ENCODE peak calls at places on chromosomes 5 and 9, in nine cellular contexts. One of them, this sample, is unnamed.

GRCh38 chr9:134205636-134206316 is 41.4 kb upstream of the RNU6ATAC start:
- DNase-seq in CD8-positive, alpha-beta memory T cell: no peak
- DNase-seq in heart left ventricle: peak; percentile 60
- DNase-seq in neural progenitor cell: no peak
- DNase-seq in IMR-90: peak; percentile 28
- DNase-seq in PC-9: no peak
- DNase-seq in lower lobe of right lung: peak; percentile 16
- DNase-seq in A549: no peak
- DNase-seq in right atrium auricular region: peak; percentile 94
- DNase-seq in this sample: no peak

GRCh38 chr9:73911814-73912213 is 585.3 kb upstream of the RORB start:
- DNase-seq in lower lobe of right lung: no peak
- DNase-seq in PC-9: no peak
- DNase-seq in IMR-90: no peak
- DNase-seq in CD8-positive, alpha-beta memory T cell: no peak
- DNase-seq in heart left ventricle: no peak
- DNase-seq in A549: no peak
- DNase-seq in neural progenitor cell: no peak
- DNase-seq in right atrium auricular region: no peak
- DNase-seq in this sample: no peak

GRCh38 chr9:121743441-121744001 is 92.1 kb downstream of the DAB2IP start:
- DNase-seq in heart left ventricle: peak; percentile 91
- DNase-seq in lower lobe of right lung: peak; percentile 87
- DNase-seq in neural progenitor cell: peak; percentile 94
- DNase-seq in IMR-90: peak; percentile 89
- DNase-seq in A549: peak; percentile 85
- DNase-seq in right atrium auricular region: peak; percentile 89
- DNase-seq in CD8-positive, alpha-beta memory T cell: no peak
- DNase-seq in PC-9: peak; percentile 79
- DNase-seq in this sample: no peak

GRCh38 chr9:133204993-133205336 is 4.1 kb downstream of the OBP2B start:
- DNase-seq in lower lobe of right lung: no peak
- DNase-seq in neural progenitor cell: no peak
- DNase-seq in A549: no peak
- DNase-seq in PC-9: no peak
- DNase-seq in CD8-positive, alpha-beta memory T cell: no peak
- DNase-seq in heart left ventricle: peak; percentile 42
- DNase-seq in right atrium auricular region: no peak
- DNase-seq in IMR-90: no peak
- DNase-seq in this sample: no peak

GRCh38 chr5:115098041-115098702 is 71.5 kb downstream of the TRIM36 start:
- DNase-seq in A549: peak; percentile 52
- DNase-seq in IMR-90: peak; percentile 60
- DNase-seq in CD8-positive, alpha-beta memory T cell: no peak
- DNase-seq in PC-9: peak; percentile 38
- DNase-seq in neural progenitor cell: peak; percentile 61
- DNase-seq in lower lobe of right lung: no peak
- DNase-seq in heart left ventricle: no peak
- DNase-seq in right atrium auricular region: no peak
- DNase-seq in this sample: no peak

GRCh38 chr5:1874348-1874747 is 8.4 kb downstream of the IRX4 start:
- DNase-seq in CD8-positive, alpha-beta memory T cell: no peak
- DNase-seq in neural progenitor cell: no peak
- DNase-seq in IMR-90: no peak
- DNase-seq in A549: no peak
- DNase-seq in PC-9: no peak
- DNase-seq in heart left ventricle: no peak
- DNase-seq in right atrium auricular region: no peak
- DNase-seq in lower lobe of right lung: no peak
- DNase-seq in this sample: no peak

GRCh38 chr9:111621895-111622480 is 9.1 kb upstream of the DNAJC25 start:
- DNase-seq in lower lobe of right lung: no peak
- DNase-seq in CD8-positive, alpha-beta memory T cell: no peak
- DNase-seq in right atrium auricular region: no peak
- DNase-seq in A549: peak; percentile 61
- DNase-seq in heart left ventricle: no peak
- DNase-seq in IMR-90: peak; percentile 64
- DNase-seq in neural progenitor cell: peak; percentile 19
- DNase-seq in PC-9: no peak
- DNase-seq in this sample: no peak

GRCh38 chr5:1511651-1512540 is 11.9 kb downstream of the LPCAT1 start:
- DNase-seq in IMR-90: peak; percentile 55
- DNase-seq in A549: peak; percentile 56
- DNase-seq in neural progenitor cell: peak; percentile 44
- DNase-seq in lower lobe of right lung: no peak
- DNase-seq in PC-9: peak; percentile 75
- DNase-seq in right atrium auricular region: peak; percentile 55
- DNase-seq in heart left ventricle: peak; percentile 55
- DNase-seq in CD8-positive, alpha-beta memory T cell: no peak
- DNase-seq in this sample: no peak

GRCh38 chr5:14164764-14165163 is 21.6 kb downstream of the TRIO start:
- DNase-seq in lower lobe of right lung: no peak
- DNase-seq in A549: no peak
- DNase-seq in right atrium auricular region: no peak
- DNase-seq in neural progenitor cell: no peak
- DNase-seq in IMR-90: no peak
- DNase-seq in CD8-positive, alpha-beta memory T cell: no peak
- DNase-seq in PC-9: no peak
- DNase-seq in heart left ventricle: no peak
- DNase-seq in this sample: no peak

GRCh38 chr9:36401179-36401740 is 1.2 kb upstream of the RNF38 start:
- DNase-seq in right atrium auricular region: no peak
- DNase-seq in PC-9: peak; percentile 49
- DNase-seq in heart left ventricle: no peak
- DNase-seq in CD8-positive, alpha-beta memory T cell: no peak
- DNase-seq in A549: no peak
- DNase-seq in IMR-90: peak; percentile 61
- DNase-seq in neural progenitor cell: no peak
- DNase-seq in lower lobe of right lung: no peak
- DNase-seq in this sample: no peak

GRCh38 chr5:177443144-177443983 is 3.2 kb upstream of the PRR7 start:
- DNase-seq in CD8-positive, alpha-beta memory T cell: no peak
- DNase-seq in A549: no peak
- DNase-seq in lower lobe of right lung: no peak
- DNase-seq in PC-9: peak; percentile 13
- DNase-seq in right atrium auricular region: no peak
- DNase-seq in neural progenitor cell: no peak
- DNase-seq in heart left ventricle: no peak
- DNase-seq in IMR-90: no peak
- DNase-seq in this sample: no peak

GRCh38 chr9:109912726-109913460 is 132.9 kb downstream of the PALM2AKAP2 start:
- DNase-seq in lower lobe of right lung: no peak
- DNase-seq in IMR-90: peak; percentile 32
- DNase-seq in heart left ventricle: no peak
- DNase-seq in CD8-positive, alpha-beta memory T cell: no peak
- DNase-seq in PC-9: no peak
- DNase-seq in neural progenitor cell: no peak
- DNase-seq in A549: no peak
- DNase-seq in right atrium auricular region: no peak
- DNase-seq in this sample: no peak

DNA sequence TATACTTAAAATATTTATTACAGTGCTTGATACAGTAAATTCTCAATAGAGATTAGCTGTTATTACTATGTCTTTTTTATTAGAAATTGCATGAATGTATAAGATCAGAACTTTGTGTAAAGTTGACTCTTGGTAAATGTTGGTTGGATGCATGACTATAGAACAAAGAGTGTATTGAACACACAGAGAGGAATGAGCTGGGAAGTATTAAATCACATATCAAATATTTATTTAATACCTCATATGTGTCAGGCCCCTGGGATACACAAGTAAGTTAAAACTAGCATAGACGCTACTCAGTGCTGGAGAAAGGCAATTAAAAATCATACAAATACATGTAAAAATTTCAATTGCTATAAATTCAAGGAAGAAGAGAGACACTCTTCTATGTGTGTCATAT is 550.7 kb upstream of the TLE4 start:
- DNase-seq in IMR-90: no peak
- DNase-seq in heart left ventricle: no peak
- DNase-seq in lower lobe of right lung: no peak
- DNase-seq in PC-9: no peak
- DNase-seq in right atrium auricular region: no peak
- DNase-seq in neural progenitor cell: no peak
- DNase-seq in CD8-positive, alpha-beta memory T cell: no peak
- DNase-seq in A549: no peak
- DNase-seq in this sample: no peak
- H3K27ac ChIP-seq in IMR-90: no peak overlapping the region
- H3K27ac ChIP-seq in heart left ventricle: no peak overlapping the region
- H3K27ac ChIP-seq in lower lobe of right lung: no peak overlapping the region
- H3K27ac ChIP-seq in PC-9: no peak overlapping the region
- H3K27ac ChIP-seq in right atrium auricular region: no peak overlapping the region
- H3K27ac ChIP-seq in neural progenitor cell: no peak overlapping the region
- H3K27ac ChIP-seq in CD8-positive, alpha-beta memory T cell: no peak overlapping the region
- H3K27ac ChIP-seq in A549: no peak overlapping the region
- H3K27ac ChIP-seq in this sample: no peak overlapping the region

GRCh38 chr5:32714836-32715235 is 3.7 kb downstream of the NPR3 start:
- DNase-seq in heart left ventricle: no peak
- DNase-seq in A549: no peak
- DNase-seq in lower lobe of right lung: no peak
- DNase-seq in PC-9: no peak
- DNase-seq in neural progenitor cell: no peak
- DNase-seq in IMR-90: peak; percentile 72
- DNase-seq in right atrium auricular region: no peak
- DNase-seq in CD8-positive, alpha-beta memory T cell: no peak
- DNase-seq in this sample: no peak
- H3K4me3 ChIP-seq in heart left ventricle: peak overlapping the region; percentile 72
- H3K4me3 ChIP-seq in A549: no peak overlapping the region
- H3K4me3 ChIP-seq in lower lobe of right lung: peak overlapping the region; percentile 74
- H3K4me3 ChIP-seq in PC-9: no peak overlapping the region
- H3K4me3 ChIP-seq in neural progenitor cell: no peak overlapping the region
- H3K4me3 ChIP-seq in IMR-90: no peak overlapping the region
- H3K4me3 ChIP-seq in right atrium auricular region: no peak overlapping the region
- H3K4me3 ChIP-seq in CD8-positive, alpha-beta memory T cell: no peak overlapping the region
- H3K4me3 ChIP-seq in this sample: no peak overlapping the region

GRCh38 chr9:15282567-15282966 is 24.4 kb downstream of the TTC39B start:
- DNase-seq in heart left ventricle: no peak
- DNase-seq in A549: no peak
- DNase-seq in right atrium auricular region: no peak
- DNase-seq in CD8-positive, alpha-beta memory T cell: no peak
- DNase-seq in PC-9: no peak
- DNase-seq in lower lobe of right lung: no peak
- DNase-seq in IMR-90: no peak
- DNase-seq in neural progenitor cell: no peak
- DNase-seq in this sample: no peak

GRCh38 chr9:15289590-15289989 is 17.4 kb downstream of the TTC39B start:
- DNase-seq in IMR-90: peak; percentile 59
- DNase-seq in right atrium auricular region: no peak
- DNase-seq in CD8-positive, alpha-beta memory T cell: no peak
- DNase-seq in heart left ventricle: no peak
- DNase-seq in lower lobe of right lung: no peak
- DNase-seq in PC-9: no peak
- DNase-seq in neural progenitor cell: no peak
- DNase-seq in A549: no peak
- DNase-seq in this sample: no peak

GRCh38 chr9:15280647-15281046 is 26.4 kb downstream of the TTC39B start:
- DNase-seq in IMR-90: no peak
- DNase-seq in lower lobe of right lung: no peak
- DNase-seq in PC-9: no peak
- DNase-seq in right atrium auricular region: no peak
- DNase-seq in CD8-positive, alpha-beta memory T cell: no peak
- DNase-seq in neural progenitor cell: peak; percentile 9
- DNase-seq in A549: no peak
- DNase-seq in heart left ventricle: no peak
- DNase-seq in this sample: no peak

GRCh38 chr9:15287309-15287708 is 19.7 kb downstream of the TTC39B start:
- DNase-seq in right atrium auricular region: no peak
- DNase-seq in CD8-positive, alpha-beta memory T cell: no peak
- DNase-seq in PC-9: no peak
- DNase-seq in lower lobe of right lung: no peak
- DNase-seq in A549: no peak
- DNase-seq in neural progenitor cell: peak; percentile 45
- DNase-seq in IMR-90: no peak
- DNase-seq in heart left ventricle: no peak
- DNase-seq in this sample: no peak

DNA sequence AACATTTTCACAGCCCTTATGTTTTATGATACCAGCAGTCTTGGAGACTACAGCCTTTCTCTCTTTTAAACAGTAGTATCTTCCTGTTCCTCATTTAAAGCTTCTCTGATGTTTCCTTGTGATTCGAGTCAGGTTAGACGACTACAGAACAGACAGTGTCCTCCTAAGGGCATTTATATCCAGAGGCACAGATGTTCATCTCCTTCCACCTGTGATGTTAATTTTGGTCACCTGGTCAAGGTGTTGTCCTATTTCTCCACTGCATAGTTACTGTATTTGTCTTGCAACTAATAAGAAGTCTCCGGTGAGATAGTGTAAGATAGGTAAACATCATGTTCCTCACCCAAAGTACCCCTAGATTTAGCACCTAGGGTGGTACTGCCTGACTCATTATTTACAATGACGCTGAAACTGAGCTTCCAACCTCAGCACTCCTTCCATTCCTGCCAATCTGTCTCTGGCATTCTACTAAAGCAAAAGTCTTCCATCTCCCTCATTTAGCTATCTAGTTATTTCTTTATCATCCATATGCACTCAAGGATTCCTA is 20.7 kb downstream of the TTC39B start:
- DNase-seq in right atrium auricular region: no peak
- DNase-seq in CD8-positive, alpha-beta memory T cell: no peak
- DNase-seq in PC-9: no peak
- DNase-seq in lower lobe of right lung: no peak
- DNase-seq in A549: no peak
- DNase-seq in neural progenitor cell: no peak
- DNase-seq in heart left ventricle: no peak
- DNase-seq in IMR-90: no peak
- DNase-seq in this sample: no peak
- H3K9me3 ChIP-seq in right atrium auricular region: no peaks in the 10 kb centered on the region
- H3K9me3 ChIP-seq in CD8-positive, alpha-beta memory T cell: no peaks in the 10 kb centered on the region
- H3K9me3 ChIP-seq in PC-9: no peaks in the 10 kb centered on the region
- H3K9me3 ChIP-seq in lower lobe of right lung: no peaks in the 10 kb centered on the region
- H3K9me3 ChIP-seq in A549: no peaks in the 10 kb centered on the region
- H3K9me3 ChIP-seq in neural progenitor cell: no peaks in the 10 kb centered on the region
- H3K9me3 ChIP-seq in heart left ventricle: no peaks in the 10 kb centered on the region
- H3K9me3 ChIP-seq in IMR-90: no peaks in the 10 kb centered on the region
- H3K9me3 ChIP-seq in this sample: no peaks in the 10 kb centered on the region

GRCh38 chr9:744790-745456 is 96.6 kb upstream of the DMRT1 start:
- DNase-seq in CD8-positive, alpha-beta memory T cell: no peak
- DNase-seq in heart left ventricle: peak; percentile 86
- DNase-seq in IMR-90: no peak
- DNase-seq in PC-9: no peak
- DNase-seq in A549: no peak
- DNase-seq in lower lobe of right lung: no peak
- DNase-seq in right atrium auricular region: peak; percentile 77
- DNase-seq in neural progenitor cell: no peak
- DNase-seq in this sample: no peak

GRCh38 chr9:739362-739761 is 102.1 kb upstream of the DMRT1 start:
- DNase-seq in IMR-90: peak; percentile 51
- DNase-seq in A549: no peak
- DNase-seq in CD8-positive, alpha-beta memory T cell: no peak
- DNase-seq in PC-9: no peak
- DNase-seq in lower lobe of right lung: no peak
- DNase-seq in heart left ventricle: no peak
- DNase-seq in neural progenitor cell: no peak
- DNase-seq in right atrium auricular region: no peak
- DNase-seq in this sample: no peak

GRCh38 chr9:742914-743594 is 98.4 kb upstream of the DMRT1 start:
- DNase-seq in neural progenitor cell: peak; percentile 39
- DNase-seq in A549: no peak
- DNase-seq in heart left ventricle: no peak
- DNase-seq in CD8-positive, alpha-beta memory T cell: no peak
- DNase-seq in IMR-90: no peak
- DNase-seq in PC-9: no peak
- DNase-seq in lower lobe of right lung: no peak
- DNase-seq in right atrium auricular region: no peak
- DNase-seq in this sample: no peak

GRCh38 chr9:744046-744712 is 97.3 kb upstream of the DMRT1 start:
- DNase-seq in A549: no peak
- DNase-seq in right atrium auricular region: no peak
- DNase-seq in heart left ventricle: no peak
- DNase-seq in lower lobe of right lung: no peak
- DNase-seq in IMR-90: no peak
- DNase-seq in PC-9: no peak
- DNase-seq in CD8-positive, alpha-beta memory T cell: no peak
- DNase-seq in neural progenitor cell: no peak
- DNase-seq in this sample: no peak

GRCh38 chr9:742104-742503 is 99.4 kb upstream of the DMRT1 start:
- DNase-seq in neural progenitor cell: no peak
- DNase-seq in CD8-positive, alpha-beta memory T cell: no peak
- DNase-seq in heart left ventricle: no peak
- DNase-seq in A549: no peak
- DNase-seq in right atrium auricular region: no peak
- DNase-seq in IMR-90: no peak
- DNase-seq in PC-9: no peak
- DNase-seq in lower lobe of right lung: no peak
- DNase-seq in this sample: no peak
- H3K27ac ChIP-seq in neural progenitor cell: no peak overlapping the region
- H3K27ac ChIP-seq in CD8-positive, alpha-beta memory T cell: no peak overlapping the region
- H3K27ac ChIP-seq in heart left ventricle: peak overlapping the region; percentile 7
- H3K27ac ChIP-seq in A549: no peak overlapping the region
- H3K27ac ChIP-seq in right atrium auricular region: peak overlapping the region; percentile 80
- H3K27ac ChIP-seq in IMR-90: no peak overlapping the region
- H3K27ac ChIP-seq in PC-9: no peak overlapping the region
- H3K27ac ChIP-seq in lower lobe of right lung: no peak overlapping the region
- H3K27ac ChIP-seq in this sample: no peak overlapping the region